ENCODE peak calls at places on chromosomes 7 and 10, in five cellular contexts. X is AML-193, E is C1 segment of cervical spinal cord, K is tibial artery, I is neuronal stem cell. Y is an unnamed sample.

GRCh38 chr7:71145906-71146901 is 14.3 kb downstream of the GALNT17 start:
- DNase-seq in I (no peak), E (no peak), K (no peak), X (no peak), Y (no peak)

GRCh38 chr7:14403587-14403986 is 414.1 kb upstream of the ETV1 start:
- DNase-seq in I (no peak), X (no peak), K (no peak), E (no peak), Y (no peak)

GRCh38 chr7:131250331-131250730 is 77.3 kb upstream of the MKLN1 start:
- DNase-seq in I (peak; percentile 11), E (no peak), K (no peak), X (no peak), Y (no peak)

GRCh38 chr7:40827217-40828085 is 692.6 kb downstream of the SUGCT start:
- DNase-seq in E (no peak), I (peak; percentile 21), X (no peak), K (no peak), Y (no peak)

GRCh38 chr7:30556854-30557644 is 37.6 kb upstream of the GARS1 start:
- DNase-seq in E (peak; percentile 26), I (peak; percentile 62), X (no peak), K (no peak), Y (no peak)

GRCh38 chr7:28708033-28708451 is 250.1 kb downstream of the TRIL start:
- DNase-seq in I (no peak), K (peak; percentile 31), X (no peak), E (no peak), Y (no peak)

GRCh38 chr7:25830986-25831558 is 320.9 kb upstream of the NFE2L3 start:
- DNase-seq in E (no peak), I (no peak), K (no peak), X (no peak), Y (no peak)

GRCh38 chr7:44348300-44348699 is 22.9 kb upstream of the CAMK2B start:
- DNase-seq in K (no peak), X (no peak), I (no peak), E (no peak), Y (no peak)

GRCh38 chr7:127021857-127022256 is 230.9 kb downstream of the GRM8 start:
- DNase-seq in E (no peak), K (no peak), X (no peak), I (no peak), Y (no peak)

GRCh38 chr7:68432585-68432984 is 1165.7 kb upstream of the AUTS2 start:
- DNase-seq in E (no peak), X (no peak), K (no peak), I (no peak), Y (no peak)

GRCh38 chr7:158356454-158356853 is 231.2 kb downstream of the PTPRN2 start:
- DNase-seq in E (no peak), I (no peak), X (no peak), K (no peak), Y (no peak)

GRCh38 chr7:156793334-156793733 is 99.6 kb downstream of the LMBR1 start:
- DNase-seq in X (no peak), E (no peak), I (no peak), K (no peak), Y (no peak)

GRCh38 chr10:100115011-100115770 is 33.5 kb upstream of the CPN1 start:
- DNase-seq in E (no peak), K (no peak), X (no peak), I (no peak), Y (no peak)

GRCh38 chr7:74029991-74030415 is 2.0 kb downstream of the ELN start:
- DNase-seq in I (no peak), E (peak; percentile 23), K (no peak), X (no peak), Y (no peak)

GRCh38 chr7:45088821-45089313 is at the start of gene NACAD:
- DNase-seq in I (no peak), E (peak; percentile 94), K (peak; percentile 41), X (no peak), Y (peak; percentile 96)

GRCh38 chr10:7425691-7426090 is 14.9 kb upstream of the SFMBT2 start:
- DNase-seq in E (no peak), X (no peak), I (no peak), K (no peak), Y (no peak)

GRCh38 chr7:69714886-69715571 is 116.8 kb downstream of the AUTS2 start:
- DNase-seq in K (no peak), E (no peak), I (no peak), X (no peak), Y (no peak)

GRCh38 chr10:112960151-112960681 is 10.2 kb downstream of the TCF7L2 start:
- DNase-seq in K (no peak), E (no peak), X (no peak), I (no peak), Y (no peak)

GRCh38 chr10:58087896-58088295 is 179.8 kb downstream of the IPMK start:
- DNase-seq in K (no peak), I (no peak), E (no peak), X (no peak), Y (no peak)

GRCh38 chr7:55087521-55087961 is 68.7 kb downstream of the EGFR start:
- DNase-seq in E (no peak), I (no peak), K (no peak), X (no peak), Y (no peak)

GRCh38 chr7:129436335-129436923 is 2.2 kb downstream of the STRIP2 start:
- DNase-seq in E (no peak), X (no peak), K (no peak), I (no peak), Y (no peak)

GRCh38 chr10:84606428-84606827 is 278.0 kb downstream of the CCSER2 start:
- DNase-seq in E (no peak), X (no peak), K (no peak), I (no peak), Y (no peak)

GRCh38 chr7:79833616-79834015 is 301.0 kb upstream of the GNAI1 start:
- DNase-seq in X (no peak), K (no peak), I (no peak), E (no peak), Y (no peak)

GRCh38 chr10:78779339-78779955 is 289.3 kb upstream of the ZMIZ1 start:
- DNase-seq in X (no peak), K (no peak), E (no peak), I (no peak), Y (no peak)

GRCh38 chr10:6108631-6109443 is 20.0 kb downstream of the RBM17 start:
- DNase-seq in X (peak; percentile 10), E (no peak), I (no peak), K (no peak), Y (no peak)